ENCODE peak calls at places on chromosomes 12 and 14, in six cellular contexts. R is GM12878, K is sigmoid colon, O is spleen, V is breast epithelium, A is GM12892. G is an unnamed sample.

GRCh38 chr14:61454545-61454944 is 133.2 kb downstream of the PRKCH start:
- DNase-seq in R (no peak), K (no peak), O (no peak), V (no peak), A (no peak), G (no peak)

GRCh38 chr12:68185598-68185997 is 26.1 kb upstream of the IFNG start:
- DNase-seq in R (no peak), K (no peak), O (no peak), V (no peak), A (no peak), G (no peak)

GRCh38 chr14:23829736-23830474 is 123.7 kb upstream of the DHRS4 start:
- DNase-seq in R (no peak), K (no peak), O (no peak), V (no peak), A (no peak), G (peak)

GRCh38 chr12:124747426-124748161 is 116.1 kb downstream of the SCARB1 start:
- DNase-seq in R (peak), K (no peak), O (no peak), V (no peak), A (no peak), G (peak)

GRCh38 chr12:113955109-113955970 is 10.8 kb downstream of the RBM19 start:
- DNase-seq in R (no peak), K (no peak), O (no peak), V (no peak), A (no peak), G (peak)

GRCh38 chr14:102691763-102692162 is 85.5 kb upstream of the TRAF3 start:
- DNase-seq in R (no peak), K (no peak), O (no peak), V (no peak), A (no peak), G (no peak)

GRCh38 chr14:64910847-64911495 is 3.3 kb upstream of the CHURC1 start:
- DNase-seq in R (no peak), K (no peak), O (no peak), V (no peak), A (no peak), G (no peak)

GRCh38 chr12:24360461-24360860 is 411.0 kb upstream of the SOX5 start:
- DNase-seq in R (no peak), K (no peak), O (no peak), V (no peak), A (no peak), G (no peak)

GRCh38 chr12:7060353-7060954 is at the start of gene C1S:
- DNase-seq in R (no peak), K (peak), O (no peak), V (no peak), A (no peak), G (peak)

GRCh38 chr14:93045211-93045674 is 70.5 kb downstream of the ITPK1 start:
- DNase-seq in R (no peak), K (no peak), O (peak), V (no peak), A (no peak), G (no peak)

GRCh38 chr14:34733245-34733644 is 18.9 kb upstream of the CFL2 start:
- DNase-seq in R (no peak), K (no peak), O (no peak), V (no peak), A (no peak), G (no peak)

GRCh38 chr12:31203261-31203660 is 122.7 kb downstream of the SINHCAF start:
- DNase-seq in R (no peak), K (no peak), O (no peak), V (no peak), A (no peak), G (no peak)

GRCh38 chr12:25388216-25388615 is 137.5 kb upstream of the KRAS start:
- DNase-seq in R (no peak), K (no peak), O (no peak), V (no peak), A (no peak), G (peak)

GRCh38 chr12:116916122-116916521 is 5.4 kb downstream of the FBXW8 start:
- DNase-seq in R (no peak), K (no peak), O (no peak), V (no peak), A (no peak), G (no peak)

GRCh38 chr14:99879401-99880295 is 86.4 kb downstream of the EML1 start:
- DNase-seq in R (no peak), K (no peak), O (no peak), V (no peak), A (no peak), G (no peak)

GRCh38 chr14:49995162-49995561 is 102.3 kb downstream of the ARF6 start:
- DNase-seq in R (no peak), K (no peak), O (no peak), V (no peak), A (no peak), G (no peak)

GRCh38 chr14:87934185-87934584 is 58.8 kb downstream of the GALC start:
- DNase-seq in R (no peak), K (no peak), O (no peak), V (no peak), A (no peak), G (no peak)
- TF ChIP-seq POLR2AphosphoS5 in R (no peak), K (no peak), O (no peak), V (no peak), A (no peak), G (no peak)

GRCh38 chr12:57129311-57130288 is 1.3 kb downstream of the LRP1 start:
- DNase-seq in R (no peak), K (peak), O (peak), V (no peak), A (no peak), G (peak)
- TF ChIP-seq POLR2AphosphoS5 in R (no peak), K (peak), O (no peak), V (peak), A (no peak), G (peak)

GRCh38 chr12:89525824-89526770 is at the start of gene POC1B:
- DNase-seq in R (peak), K (peak), O (peak), V (peak), A (peak), G (peak)
- TF ChIP-seq POLR2AphosphoS5 in R (peak), K (peak), O (peak), V (peak), A (peak), G (peak)

GRCh38 chr14:25413058-25413457 is 363.1 kb upstream of the STXBP6 start:
- DNase-seq in R (no peak), K (no peak), O (no peak), V (no peak), A (no peak), G (no peak)
- TF ChIP-seq POLR2AphosphoS5 in R (no peak), K (no peak), O (no peak), V (no peak), A (no peak), G (no peak)

DNA sequence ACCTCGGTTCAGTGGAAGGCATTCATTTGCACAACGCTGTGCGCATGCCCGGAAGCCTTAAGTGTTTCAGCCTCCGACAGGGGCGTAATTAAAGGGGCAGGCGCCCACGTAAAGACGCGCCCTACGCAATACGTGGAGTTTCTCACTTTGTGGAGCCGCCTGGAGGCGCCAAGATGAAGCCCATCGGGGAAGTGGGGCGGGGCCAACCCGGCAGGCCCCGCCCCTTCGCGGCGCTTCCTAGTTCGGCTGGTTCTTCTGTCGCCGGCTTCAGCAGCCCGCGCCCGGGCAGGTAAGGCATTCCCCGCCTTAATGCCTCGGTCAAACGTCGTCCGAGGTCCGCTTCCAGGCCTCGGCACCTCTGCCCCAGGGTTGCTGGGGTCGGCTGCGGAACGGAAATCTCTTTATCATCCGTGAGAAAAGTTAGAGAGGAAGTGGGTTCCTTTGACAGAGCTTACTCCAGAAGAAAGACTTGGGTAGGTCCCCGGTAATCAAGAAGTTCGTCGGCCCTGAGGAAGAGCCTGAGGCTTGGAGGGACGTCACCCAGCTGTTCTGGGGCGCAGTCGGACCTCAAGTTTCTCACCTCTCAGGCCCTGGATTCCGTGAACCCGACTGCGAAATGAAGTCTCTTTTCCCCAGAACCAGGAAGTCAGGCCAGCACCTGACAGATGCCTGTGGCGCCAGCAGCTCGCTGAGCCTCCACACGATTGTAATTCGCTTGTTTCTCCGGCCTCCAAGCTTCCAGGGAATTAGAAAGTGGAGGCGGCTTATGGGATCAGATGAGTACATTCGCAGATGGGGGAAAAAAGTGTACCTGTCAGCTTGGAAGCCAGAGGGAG is at the start of the genes IRAK4 and PUS7L:
- DNase-seq in R (peak), K (peak), O (peak), V (peak), A (peak), G (peak)
- TF ChIP-seq POLR2AphosphoS5 in R (peak), K (peak), O (peak), V (peak), A (peak), G (peak)

GRCh38 chr12:58540480-58541299 is 379.6 kb downstream of the LRIG3 start:
- DNase-seq in R (peak), K (peak), O (peak), V (no peak), A (no peak), G (peak)
- TF ChIP-seq POLR2AphosphoS5 in R (no peak), K (peak), O (no peak), V (no peak), A (no peak), G (no peak)

G was measured in transverse colon.